ENCODE peak calls at places on chromosomes 1 and 21, in five cellular contexts. One of them, this sample, is unnamed.

GRCh38 chr1:45864124-45864721 is 60.8 kb downstream of the MAST2 start:
- DNase-seq in IMR-90: no peak
- DNase-seq in neuronal stem cell: no peak
- DNase-seq in mesenchymal stem cell: no peak
- DNase-seq in H1: no peak
- DNase-seq in this sample: no peak

GRCh38 chr21:39660596-39660995 is 47.9 kb downstream of the B3GALT5 start:
- DNase-seq in IMR-90: peak
- DNase-seq in neuronal stem cell: no peak
- DNase-seq in mesenchymal stem cell: peak
- DNase-seq in H1: no peak
- DNase-seq in this sample: peak

GRCh38 chr1:53835491-53835890 is 2.6 kb downstream of the NDC1 start:
- DNase-seq in IMR-90: peak
- DNase-seq in neuronal stem cell: no peak
- DNase-seq in mesenchymal stem cell: peak
- DNase-seq in H1: no peak
- DNase-seq in this sample: no peak

GRCh38 chr21:37245151-37245550 is 22.0 kb downstream of the VPS26C start:
- DNase-seq in IMR-90: no peak
- DNase-seq in neuronal stem cell: no peak
- DNase-seq in mesenchymal stem cell: no peak
- DNase-seq in H1: peak
- DNase-seq in this sample: no peak

GRCh38 chr21:15552914-15553491 is 176.8 kb upstream of the USP25 start:
- DNase-seq in IMR-90: peak
- DNase-seq in neuronal stem cell: no peak
- DNase-seq in mesenchymal stem cell: peak
- DNase-seq in H1: no peak
- DNase-seq in this sample: peak

GRCh38 chr1:33256701-33257387 is 552 bp downstream of the ZNF362 start:
- DNase-seq in IMR-90: peak
- DNase-seq in neuronal stem cell: no peak
- DNase-seq in mesenchymal stem cell: peak
- DNase-seq in H1: no peak
- DNase-seq in this sample: peak

GRCh38 chr1:70290248-70290647 is 64.3 kb downstream of the ANKRD13C start:
- DNase-seq in IMR-90: peak
- DNase-seq in neuronal stem cell: no peak
- DNase-seq in mesenchymal stem cell: peak
- DNase-seq in H1: no peak
- DNase-seq in this sample: no peak

GRCh38 chr1:55632058-55632457 is 416.9 kb upstream of the USP24 start:
- DNase-seq in IMR-90: peak
- DNase-seq in neuronal stem cell: no peak
- DNase-seq in mesenchymal stem cell: peak
- DNase-seq in H1: no peak
- DNase-seq in this sample: no peak

GRCh38 chr1:240644732-240645131 is 32.8 kb upstream of the GREM2 start:
- DNase-seq in IMR-90: no peak
- DNase-seq in neuronal stem cell: no peak
- DNase-seq in mesenchymal stem cell: no peak
- DNase-seq in H1: no peak
- DNase-seq in this sample: no peak

GRCh38 chr1:206500046-206500445 is 7.3 kb upstream of the RASSF5 start:
- DNase-seq in IMR-90: no peak
- DNase-seq in neuronal stem cell: no peak
- DNase-seq in mesenchymal stem cell: no peak
- DNase-seq in H1: no peak
- DNase-seq in this sample: no peak

GRCh38 chr21:42525228-42525604 is 11.6 kb downstream of the SLC37A1 start:
- DNase-seq in IMR-90: peak
- DNase-seq in neuronal stem cell: no peak
- DNase-seq in mesenchymal stem cell: peak
- DNase-seq in H1: peak
- DNase-seq in this sample: peak

GRCh38 chr1:36095760-36096405 is 7.2 kb downstream of the ADPRS start:
- DNase-seq in IMR-90: no peak
- DNase-seq in neuronal stem cell: no peak
- DNase-seq in mesenchymal stem cell: no peak
- DNase-seq in H1: no peak
- DNase-seq in this sample: no peak

GRCh38 chr1:230976825-230977747 is 1.6 kb downstream of the TTC13 start:
- DNase-seq in IMR-90: no peak
- DNase-seq in neuronal stem cell: no peak
- DNase-seq in mesenchymal stem cell: no peak
- DNase-seq in H1: no peak
- DNase-seq in this sample: no peak
- H3K4me3 ChIP-seq in IMR-90: no peak
- H3K4me3 ChIP-seq in neuronal stem cell: peak
- H3K4me3 ChIP-seq in mesenchymal stem cell: peak
- H3K4me3 ChIP-seq in H1: peak
- H3K4me3 ChIP-seq in this sample: no peak

GRCh38 chr1:156675271-156675708 is 1.9 kb downstream of the NES start:
- DNase-seq in IMR-90: no peak
- DNase-seq in neuronal stem cell: no peak
- DNase-seq in mesenchymal stem cell: no peak
- DNase-seq in H1: peak
- DNase-seq in this sample: no peak

GRCh38 chr1:156675715-156676311 is 1.4 kb downstream of the NES start:
- DNase-seq in IMR-90: peak
- DNase-seq in neuronal stem cell: no peak
- DNase-seq in mesenchymal stem cell: peak
- DNase-seq in H1: peak
- DNase-seq in this sample: peak

GRCh38 chr1:156676820-156677615 is at the start of gene NES:
- DNase-seq in IMR-90: peak
- DNase-seq in neuronal stem cell: peak
- DNase-seq in mesenchymal stem cell: peak
- DNase-seq in H1: peak
- DNase-seq in this sample: peak

GRCh38 chr1:156677616-156678596 is 699 bp upstream of the NES start:
- DNase-seq in IMR-90: peak
- DNase-seq in neuronal stem cell: peak
- DNase-seq in mesenchymal stem cell: peak
- DNase-seq in H1: peak
- DNase-seq in this sample: peak

GRCh38 chr1:156676450-156676819 is 772 bp downstream of the NES start:
- DNase-seq in IMR-90: no peak
- DNase-seq in neuronal stem cell: no peak
- DNase-seq in mesenchymal stem cell: no peak
- DNase-seq in H1: peak
- DNase-seq in this sample: no peak
- H2AK5ac ChIP-seq in IMR-90: peak
- H2AK5ac ChIP-seq in neuronal stem cell: peak
- H2AK5ac ChIP-seq in mesenchymal stem cell: no peak
- H2AK5ac ChIP-seq in H1: no peak
- H2AK5ac ChIP-seq in this sample: no peak

GRCh38 chr1:227792216-227793078 is 23.0 kb upstream of the PRSS38 start:
- DNase-seq in IMR-90: no peak
- DNase-seq in neuronal stem cell: no peak
- DNase-seq in mesenchymal stem cell: no peak
- DNase-seq in H1: peak
- DNase-seq in this sample: peak
- H3K18ac ChIP-seq in IMR-90: no peak
- H3K18ac ChIP-seq in neuronal stem cell: peak
- H3K18ac ChIP-seq in mesenchymal stem cell: no peak
- H3K18ac ChIP-seq in H1: no peak
- H3K18ac ChIP-seq in this sample: no peak

GRCh38 chr21:44998621-44999427 is 59.0 kb downstream of the SLX9 start:
- DNase-seq in IMR-90: no peak
- DNase-seq in neuronal stem cell: no peak
- DNase-seq in mesenchymal stem cell: no peak
- DNase-seq in H1: no peak
- DNase-seq in this sample: no peak

GRCh38 chr21:44999428-44999971 is 59.7 kb downstream of the SLX9 start:
- DNase-seq in IMR-90: no peak
- DNase-seq in neuronal stem cell: no peak
- DNase-seq in mesenchymal stem cell: no peak
- DNase-seq in H1: no peak
- DNase-seq in this sample: no peak

GRCh38 chr21:45001134-45002095 is 61.6 kb downstream of the SLX9 start:
- DNase-seq in IMR-90: peak
- DNase-seq in neuronal stem cell: no peak
- DNase-seq in mesenchymal stem cell: no peak
- DNase-seq in H1: no peak
- DNase-seq in this sample: no peak

GRCh38 chr21:45000637-45001133 is 60.9 kb downstream of the SLX9 start:
- DNase-seq in IMR-90: no peak
- DNase-seq in neuronal stem cell: no peak
- DNase-seq in mesenchymal stem cell: no peak
- DNase-seq in H1: no peak
- DNase-seq in this sample: no peak

DNA sequence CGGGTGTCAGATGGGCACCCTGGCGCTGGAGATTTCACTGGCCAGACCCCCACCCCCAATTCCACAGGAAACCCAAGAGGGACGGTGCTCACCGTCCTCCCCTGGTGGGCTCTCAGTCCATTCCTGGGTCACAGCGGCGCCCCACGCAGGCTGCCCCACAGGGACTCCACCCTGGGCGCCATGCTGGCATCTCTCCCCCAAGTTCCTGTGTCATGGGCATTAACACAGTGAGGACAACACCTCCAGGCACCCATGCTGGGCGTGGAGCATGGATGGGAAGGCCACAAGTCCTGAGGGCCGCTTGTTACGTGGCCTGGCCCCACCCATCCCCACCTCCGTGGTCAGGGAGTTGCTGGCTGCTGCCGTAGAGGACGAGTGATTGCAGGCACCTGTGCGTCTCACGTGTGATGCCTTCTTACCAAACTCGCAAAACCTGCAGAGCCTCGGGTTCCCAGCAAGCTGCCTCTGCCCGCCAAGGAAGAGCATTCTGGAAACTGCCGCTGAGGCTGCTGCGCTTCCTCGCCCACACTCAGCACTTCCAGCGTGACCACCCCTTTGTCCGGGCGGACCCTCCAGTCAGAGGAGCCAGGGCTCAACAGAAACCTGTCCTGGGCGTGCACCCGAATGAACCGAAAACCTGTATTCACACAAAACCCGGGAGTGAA is 60.3 kb downstream of the SLX9 start:
- DNase-seq in IMR-90: no peak
- DNase-seq in neuronal stem cell: no peak
- DNase-seq in mesenchymal stem cell: no peak
- DNase-seq in H1: no peak
- DNase-seq in this sample: no peak
- H3K4me3 ChIP-seq in IMR-90: no peak
- H3K4me3 ChIP-seq in neuronal stem cell: no peak
- H3K4me3 ChIP-seq in mesenchymal stem cell: no peak
- H3K4me3 ChIP-seq in H1: no peak
- H3K4me3 ChIP-seq in this sample: no peak

GRCh38 chr21:33890187-33890586 is 25.4 kb downstream of the ATP5PO start:
- DNase-seq in IMR-90: no peak
- DNase-seq in neuronal stem cell: no peak
- DNase-seq in mesenchymal stem cell: no peak
- DNase-seq in H1: no peak
- DNase-seq in this sample: no peak
- H2AK5ac ChIP-seq in IMR-90: no peak
- H2AK5ac ChIP-seq in neuronal stem cell: no peak
- H2AK5ac ChIP-seq in mesenchymal stem cell: no peak
- H2AK5ac ChIP-seq in H1: no peak
- H2AK5ac ChIP-seq in this sample: no peak

GRCh38 chr1:169113613-169114119 is 7.2 kb downstream of the ATP1B1 start:
- DNase-seq in IMR-90: peak
- DNase-seq in neuronal stem cell: no peak
- DNase-seq in mesenchymal stem cell: peak
- DNase-seq in H1: no peak
- DNase-seq in this sample: peak
- H3K18ac ChIP-seq in IMR-90: peak
- H3K18ac ChIP-seq in neuronal stem cell: no peak
- H3K18ac ChIP-seq in mesenchymal stem cell: peak
- H3K18ac ChIP-seq in H1: peak
- H3K18ac ChIP-seq in this sample: no peak